ENCODE peak calls at places on chromosomes 4 and X, in six cellular contexts. One of them, this sample, is unnamed.

GRCh38 chr4:151195801-151196200 is 81.2 kb upstream of the PRSS48 start:
- DNase-seq in colonic mucosa: no peak
- DNase-seq in pancreas: no peak
- DNase-seq in ascending aorta: no peak
- DNase-seq in stomach: no peak
- DNase-seq in RWPE1: peak
- DNase-seq in this sample: peak

GRCh38 chr4:142607976-142608375 is 238.1 kb downstream of the INPP4B start:
- DNase-seq in colonic mucosa: no peak
- DNase-seq in pancreas: no peak
- DNase-seq in ascending aorta: no peak
- DNase-seq in stomach: no peak
- DNase-seq in RWPE1: no peak
- DNase-seq in this sample: no peak

GRCh38 chr4:19329631-19330030 is 922.1 kb upstream of the SLIT2 start:
- DNase-seq in colonic mucosa: no peak
- DNase-seq in pancreas: no peak
- DNase-seq in ascending aorta: no peak
- DNase-seq in stomach: no peak
- DNase-seq in RWPE1: no peak
- DNase-seq in this sample: no peak

GRCh38 chr4:93791570-93792195 is 36.9 kb upstream of the ATOH1 start:
- DNase-seq in colonic mucosa: peak
- DNase-seq in pancreas: peak
- DNase-seq in ascending aorta: no peak
- DNase-seq in stomach: peak
- DNase-seq in RWPE1: peak
- DNase-seq in this sample: peak

GRCh38 chr4:74451214-74451661 is 6.3 kb downstream of the AREG start:
- DNase-seq in colonic mucosa: no peak
- DNase-seq in pancreas: no peak
- DNase-seq in ascending aorta: no peak
- DNase-seq in stomach: no peak
- DNase-seq in RWPE1: no peak
- DNase-seq in this sample: peak

GRCh38 chr4:118776166-118776954 is 59.6 kb downstream of the SEC24D start:
- DNase-seq in colonic mucosa: no peak
- DNase-seq in pancreas: no peak
- DNase-seq in ascending aorta: no peak
- DNase-seq in stomach: no peak
- DNase-seq in RWPE1: no peak
- DNase-seq in this sample: peak

GRCh38 chrX:13742397-13743176 is 8.0 kb downstream of the OFD1 start:
- DNase-seq in colonic mucosa: no peak
- DNase-seq in pancreas: no peak
- DNase-seq in ascending aorta: no peak
- DNase-seq in stomach: no peak
- DNase-seq in RWPE1: no peak
- DNase-seq in this sample: peak

GRCh38 chr4:18067031-18067430 is 45.5 kb upstream of the LCORL start:
- DNase-seq in colonic mucosa: no peak
- DNase-seq in pancreas: no peak
- DNase-seq in ascending aorta: no peak
- DNase-seq in stomach: no peak
- DNase-seq in RWPE1: no peak
- DNase-seq in this sample: no peak

GRCh38 chr4:142818476-142818875 is 27.6 kb downstream of the INPP4B start:
- DNase-seq in colonic mucosa: no peak
- DNase-seq in pancreas: no peak
- DNase-seq in ascending aorta: no peak
- DNase-seq in stomach: no peak
- DNase-seq in RWPE1: no peak
- DNase-seq in this sample: no peak

GRCh38 chrX:20248592-20249192 is 18.0 kb downstream of the RPS6KA3 start:
- DNase-seq in colonic mucosa: no peak
- DNase-seq in pancreas: no peak
- DNase-seq in ascending aorta: no peak
- DNase-seq in stomach: no peak
- DNase-seq in RWPE1: no peak
- DNase-seq in this sample: no peak

GRCh38 chr4:103092245-103092644 is 7.4 kb downstream of the BDH2 start:
- DNase-seq in colonic mucosa: no peak
- DNase-seq in pancreas: no peak
- DNase-seq in ascending aorta: no peak
- DNase-seq in stomach: no peak
- DNase-seq in RWPE1: no peak
- DNase-seq in this sample: no peak

GRCh38 chr4:87523307-87523706 is 5.9 kb downstream of the SPARCL1 start:
- DNase-seq in colonic mucosa: no peak
- DNase-seq in pancreas: no peak
- DNase-seq in ascending aorta: no peak
- DNase-seq in stomach: no peak
- DNase-seq in RWPE1: no peak
- DNase-seq in this sample: no peak

GRCh38 chrX:17591741-17592110 is 145.6 kb upstream of the SCML1 start:
- DNase-seq in colonic mucosa: no peak
- DNase-seq in pancreas: no peak
- DNase-seq in ascending aorta: peak
- DNase-seq in stomach: no peak
- DNase-seq in RWPE1: peak
- DNase-seq in this sample: peak

GRCh38 chr4:182280439-182281111 is 37.4 kb downstream of the TENM3 start:
- DNase-seq in colonic mucosa: no peak
- DNase-seq in pancreas: no peak
- DNase-seq in ascending aorta: no peak
- DNase-seq in stomach: no peak
- DNase-seq in RWPE1: no peak
- DNase-seq in this sample: no peak

GRCh38 chr4:108783666-108784463 is 21.0 kb upstream of the ETNPPL start:
- DNase-seq in colonic mucosa: no peak
- DNase-seq in pancreas: no peak
- DNase-seq in ascending aorta: no peak
- DNase-seq in stomach: no peak
- DNase-seq in RWPE1: no peak
- DNase-seq in this sample: peak

GRCh38 chr4:5554376-5554775 is 154.0 kb downstream of the EVC2 start:
- DNase-seq in colonic mucosa: no peak
- DNase-seq in pancreas: no peak
- DNase-seq in ascending aorta: no peak
- DNase-seq in stomach: no peak
- DNase-seq in RWPE1: no peak
- DNase-seq in this sample: no peak

GRCh38 chr4:5558502-5558901 is 149.9 kb downstream of the EVC2 start:
- DNase-seq in colonic mucosa: no peak
- DNase-seq in pancreas: no peak
- DNase-seq in ascending aorta: no peak
- DNase-seq in stomach: no peak
- DNase-seq in RWPE1: no peak
- DNase-seq in this sample: no peak

GRCh38 chr4:5553801-5554200 is 154.6 kb downstream of the EVC2 start:
- DNase-seq in colonic mucosa: no peak
- DNase-seq in pancreas: no peak
- DNase-seq in ascending aorta: no peak
- DNase-seq in stomach: no peak
- DNase-seq in RWPE1: no peak
- DNase-seq in this sample: no peak
- TF ChIP-seq CTCF in colonic mucosa: no peak
- TF ChIP-seq CTCF in pancreas: no peak
- TF ChIP-seq CTCF in ascending aorta: no peak
- TF ChIP-seq CTCF in stomach: no peak
- TF ChIP-seq CTCF in RWPE1: no peak
- TF ChIP-seq CTCF in this sample: no peak

GRCh38 chr4:112766422-112766821 is 129.5 kb downstream of the LARP7 start:
- DNase-seq in colonic mucosa: no peak
- DNase-seq in pancreas: no peak
- DNase-seq in ascending aorta: no peak
- DNase-seq in stomach: no peak
- DNase-seq in RWPE1: no peak
- DNase-seq in this sample: peak

GRCh38 chr4:112767386-112767785 is 130.4 kb downstream of the LARP7 start:
- DNase-seq in colonic mucosa: no peak
- DNase-seq in pancreas: no peak
- DNase-seq in ascending aorta: no peak
- DNase-seq in stomach: no peak
- DNase-seq in RWPE1: no peak
- DNase-seq in this sample: no peak

GRCh38 chr4:112765317-112765989 is 128.5 kb downstream of the LARP7 start:
- DNase-seq in colonic mucosa: no peak
- DNase-seq in pancreas: no peak
- DNase-seq in ascending aorta: no peak
- DNase-seq in stomach: no peak
- DNase-seq in RWPE1: no peak
- DNase-seq in this sample: peak

GRCh38 chr4:112775801-112776200 is 138.9 kb downstream of the LARP7 start:
- DNase-seq in colonic mucosa: no peak
- DNase-seq in pancreas: no peak
- DNase-seq in ascending aorta: no peak
- DNase-seq in stomach: no peak
- DNase-seq in RWPE1: peak
- DNase-seq in this sample: peak

DNA sequence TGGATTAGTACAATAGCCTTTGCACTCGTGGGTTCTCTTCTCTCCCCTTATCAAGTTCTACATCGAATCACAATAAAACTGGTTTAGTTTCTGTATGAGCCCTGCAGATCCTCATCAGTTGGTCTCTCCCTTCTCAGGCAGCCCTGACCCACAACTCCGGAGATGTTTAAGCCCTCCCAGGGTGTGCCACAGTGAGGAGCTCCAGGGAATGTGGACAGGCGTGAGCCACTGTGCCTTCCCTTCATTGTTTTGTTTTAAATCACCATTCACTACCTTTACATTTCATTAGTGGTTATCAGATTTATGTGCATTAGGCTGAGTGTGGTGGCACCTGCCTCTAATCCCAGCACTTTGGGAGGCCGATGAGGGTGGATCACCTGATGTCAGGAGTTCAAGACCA is 133.2 kb downstream of the LARP7 start:
- DNase-seq in colonic mucosa: no peak
- DNase-seq in pancreas: no peak
- DNase-seq in ascending aorta: no peak
- DNase-seq in stomach: no peak
- DNase-seq in RWPE1: no peak
- DNase-seq in this sample: no peak
- TF ChIP-seq CTCF in colonic mucosa: no peak
- TF ChIP-seq CTCF in pancreas: no peak
- TF ChIP-seq CTCF in ascending aorta: no peak
- TF ChIP-seq CTCF in stomach: no peak
- TF ChIP-seq CTCF in RWPE1: no peak
- TF ChIP-seq CTCF in this sample: no peak

GRCh38 chr4:2933566-2934076 is 29.6 kb downstream of the NOP14 start:
- DNase-seq in colonic mucosa: peak
- DNase-seq in pancreas: no peak
- DNase-seq in ascending aorta: no peak
- DNase-seq in stomach: no peak
- DNase-seq in RWPE1: no peak
- DNase-seq in this sample: peak

GRCh38 chr4:2936773-2937145 is 26.4 kb downstream of the NOP14 start:
- DNase-seq in colonic mucosa: no peak
- DNase-seq in pancreas: peak
- DNase-seq in ascending aorta: peak
- DNase-seq in stomach: no peak
- DNase-seq in RWPE1: peak
- DNase-seq in this sample: peak

GRCh38 chr4:2935762-2936743 is 27.2 kb downstream of the NOP14 start:
- DNase-seq in colonic mucosa: no peak
- DNase-seq in pancreas: peak
- DNase-seq in ascending aorta: peak
- DNase-seq in stomach: peak
- DNase-seq in RWPE1: peak
- DNase-seq in this sample: peak

GRCh38 chr4:2934077-2934812 is 29.0 kb downstream of the NOP14 start:
- DNase-seq in colonic mucosa: peak
- DNase-seq in pancreas: peak
- DNase-seq in ascending aorta: peak
- DNase-seq in stomach: peak
- DNase-seq in RWPE1: no peak
- DNase-seq in this sample: peak

GRCh38 chr4:2934813-2935761 is 28.1 kb downstream of the NOP14 start:
- DNase-seq in colonic mucosa: peak
- DNase-seq in pancreas: peak
- DNase-seq in ascending aorta: peak
- DNase-seq in stomach: peak
- DNase-seq in RWPE1: peak
- DNase-seq in this sample: peak
- TF ChIP-seq CTCF in colonic mucosa: no peak
- TF ChIP-seq CTCF in pancreas: no peak
- TF ChIP-seq CTCF in ascending aorta: no peak
- TF ChIP-seq CTCF in stomach: no peak
- TF ChIP-seq CTCF in RWPE1: no peak
- TF ChIP-seq CTCF in this sample: no peak

GRCh38 chr4:26493461-26493860 is 3.2 kb upstream of the CCKAR start:
- DNase-seq in colonic mucosa: no peak
- DNase-seq in pancreas: no peak
- DNase-seq in ascending aorta: no peak
- DNase-seq in stomach: no peak
- DNase-seq in RWPE1: no peak
- DNase-seq in this sample: no peak

GRCh38 chr4:26490980-26491284 is 648 bp upstream of the CCKAR start:
- DNase-seq in colonic mucosa: no peak
- DNase-seq in pancreas: no peak
- DNase-seq in ascending aorta: no peak
- DNase-seq in stomach: no peak
- DNase-seq in RWPE1: no peak
- DNase-seq in this sample: no peak

GRCh38 chr4:26490111-26490979 is at the start of gene CCKAR:
- DNase-seq in colonic mucosa: no peak
- DNase-seq in pancreas: no peak
- DNase-seq in ascending aorta: no peak
- DNase-seq in stomach: peak
- DNase-seq in RWPE1: no peak
- DNase-seq in this sample: no peak

GRCh38 chr4:26491449-26492170 is 1.3 kb upstream of the CCKAR start:
- DNase-seq in colonic mucosa: no peak
- DNase-seq in pancreas: no peak
- DNase-seq in ascending aorta: no peak
- DNase-seq in stomach: no peak
- DNase-seq in RWPE1: no peak
- DNase-seq in this sample: no peak

GRCh38 chr4:26496207-26496783 is 6.0 kb upstream of the CCKAR start:
- DNase-seq in colonic mucosa: no peak
- DNase-seq in pancreas: no peak
- DNase-seq in ascending aorta: no peak
- DNase-seq in stomach: no peak
- DNase-seq in RWPE1: no peak
- DNase-seq in this sample: no peak
- TF ChIP-seq CTCF in colonic mucosa: no peak
- TF ChIP-seq CTCF in pancreas: no peak
- TF ChIP-seq CTCF in ascending aorta: no peak
- TF ChIP-seq CTCF in stomach: no peak
- TF ChIP-seq CTCF in RWPE1: no peak
- TF ChIP-seq CTCF in this sample: no peak